ENCODE peak calls at places on chromosomes 7 and 10, in eight cellular contexts. U is SK-N-SH, I is esophagus squamous epithelium, C is MCF 10A, D is left ventricle myocardium inferior, Q is adrenal gland, E is stomach, F is epithelial cell of proximal tubule. W is an unnamed sample.

GRCh38 chr7:38893061-38893460 is 15.9 kb downstream of the VPS41 start:
- DNase-seq in U (no peak), I (no peak), C (peak), D (no peak), Q (no peak), E (peak), F (no peak), W (no peak)

GRCh38 chr7:42689626-42690025 is 222.2 kb downstream of the C7orf25 start:
- DNase-seq in U (no peak), I (no peak), C (peak), D (no peak), Q (no peak), E (no peak), F (no peak), W (no peak)

GRCh38 chr7:140698477-140698876 is 2.0 kb downstream of the NDUFB2 start:
- DNase-seq in U (no peak), I (no peak), C (no peak), D (peak), Q (no peak), E (no peak), F (no peak), W (no peak)

GRCh38 chr10:78578929-78579328 is 489.8 kb upstream of the ZMIZ1 start:
- DNase-seq in U (no peak), I (no peak), C (no peak), D (no peak), Q (no peak), E (no peak), F (no peak), W (no peak)

GRCh38 chr10:3091346-3091787 is 24.0 kb downstream of the PFKP start:
- DNase-seq in U (no peak), I (no peak), C (peak), D (no peak), Q (peak), E (peak), F (peak), W (no peak)

GRCh38 chr10:102935939-102936605 is 18.0 kb downstream of the CNNM2 start:
- DNase-seq in U (no peak), I (no peak), C (no peak), D (no peak), Q (peak), E (no peak), F (no peak), W (no peak)

GRCh38 chr10:80136134-80136571 is 3.6 kb downstream of the PLAC9 start:
- DNase-seq in U (no peak), I (no peak), C (peak), D (peak), Q (peak), E (peak), F (no peak), W (no peak)

GRCh38 chr7:124074007-124074406 is 41.1 kb upstream of the TMEM229A start:
- DNase-seq in U (peak), I (no peak), C (no peak), D (no peak), Q (no peak), E (no peak), F (no peak), W (no peak)

GRCh38 chr7:40546616-40547501 is 412.1 kb downstream of the SUGCT start:
- DNase-seq in U (no peak), I (no peak), C (no peak), D (no peak), Q (no peak), E (no peak), F (peak), W (no peak)

GRCh38 chr7:127146746-127147536 is 105.8 kb downstream of the GRM8 start:
- DNase-seq in U (no peak), I (no peak), C (no peak), D (no peak), Q (no peak), E (no peak), F (no peak), W (no peak)

GRCh38 chr10:61592581-61592980 is 70.1 kb upstream of the CABCOCO1 start:
- DNase-seq in U (no peak), I (no peak), C (peak), D (no peak), Q (peak), E (peak), F (no peak), W (peak)
- TF ChIP-seq CTCF in U (peak), I (no peak), C (peak), D (no peak), Q (peak), E (no peak), F (peak), W (peak)

DNA sequence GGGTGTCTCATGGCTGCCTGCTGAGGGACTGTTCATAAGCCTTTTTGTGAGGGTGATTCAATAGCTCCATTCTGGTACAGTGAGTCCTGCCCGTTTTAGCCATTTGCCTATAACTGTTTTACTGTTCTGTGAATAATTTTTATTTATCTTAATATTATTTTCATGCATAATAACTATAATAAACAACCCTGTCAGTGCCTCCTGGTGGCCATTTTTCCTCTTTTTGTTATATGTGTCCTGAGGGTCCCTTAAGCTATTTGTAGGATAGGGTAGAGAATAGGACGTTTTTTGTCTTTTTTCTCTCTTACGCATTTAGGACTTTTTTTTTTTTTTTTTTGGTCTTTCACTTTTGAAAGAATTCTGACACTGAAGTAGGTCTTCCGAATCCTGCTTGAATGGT is 2.9 kb downstream of the C1QL3 start:
- DNase-seq in U (peak), I (no peak), C (no peak), D (no peak), Q (no peak), E (no peak), F (no peak), W (no peak)
- TF ChIP-seq CTCF in U (peak), I (no peak), C (no peak), D (peak), Q (peak), E (no peak), F (peak), W (peak)

DNA sequence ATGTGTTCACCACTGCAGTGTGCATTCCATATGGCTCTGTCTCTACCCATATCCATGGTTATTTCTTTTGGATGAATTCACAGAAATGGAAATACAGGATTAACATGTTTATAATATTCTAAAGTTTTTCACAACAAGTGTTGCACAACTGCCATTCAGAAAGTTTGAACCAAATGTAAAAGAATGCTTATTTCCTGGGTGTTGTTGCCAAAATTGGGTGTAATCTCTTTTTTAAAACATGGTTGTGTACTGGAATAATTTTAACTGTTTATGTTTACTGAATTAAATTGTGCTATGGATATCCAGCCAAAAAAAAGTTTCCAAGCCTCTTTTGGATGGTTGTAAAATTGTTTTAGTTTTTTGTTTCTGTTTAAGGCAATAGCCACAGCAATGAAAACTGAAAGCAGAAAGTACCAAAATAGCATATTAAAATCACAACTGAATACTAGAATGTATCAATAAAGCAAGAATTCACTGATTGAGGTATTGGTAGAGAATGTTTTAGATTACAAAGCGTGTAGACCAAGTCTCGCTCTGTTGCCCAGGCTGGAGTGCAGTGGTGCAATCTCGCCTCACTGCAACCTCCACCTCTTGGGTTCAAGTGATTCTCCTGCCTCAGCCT is 19.9 kb upstream of the CCNY start:
- DNase-seq in U (no peak), I (no peak), C (no peak), D (no peak), Q (no peak), E (no peak), F (no peak), W (no peak)
- TF ChIP-seq CTCF in U (no peak), I (no peak), C (no peak), D (no peak), Q (no peak), E (no peak), F (no peak), W (no peak)

GRCh38 chr7:100574362-100575205 is 884 bp upstream of the SAP25 start:
- DNase-seq in U (peak), I (no peak), C (no peak), D (no peak), Q (no peak), E (no peak), F (no peak), W (no peak)

GRCh38 chr7:100575206-100575631 is 1.5 kb upstream of the SAP25 start:
- DNase-seq in U (peak), I (no peak), C (no peak), D (no peak), Q (peak), E (no peak), F (no peak), W (no peak)

GRCh38 chr7:100572949-100573675 is 588 bp downstream of the SAP25 start:
- DNase-seq in U (peak), I (no peak), C (no peak), D (no peak), Q (no peak), E (no peak), F (no peak), W (no peak)

GRCh38 chr7:100572281-100572948 is 1.3 kb downstream of the SAP25 start:
- DNase-seq in U (peak), I (no peak), C (no peak), D (no peak), Q (no peak), E (no peak), F (no peak), W (no peak)

DNA sequence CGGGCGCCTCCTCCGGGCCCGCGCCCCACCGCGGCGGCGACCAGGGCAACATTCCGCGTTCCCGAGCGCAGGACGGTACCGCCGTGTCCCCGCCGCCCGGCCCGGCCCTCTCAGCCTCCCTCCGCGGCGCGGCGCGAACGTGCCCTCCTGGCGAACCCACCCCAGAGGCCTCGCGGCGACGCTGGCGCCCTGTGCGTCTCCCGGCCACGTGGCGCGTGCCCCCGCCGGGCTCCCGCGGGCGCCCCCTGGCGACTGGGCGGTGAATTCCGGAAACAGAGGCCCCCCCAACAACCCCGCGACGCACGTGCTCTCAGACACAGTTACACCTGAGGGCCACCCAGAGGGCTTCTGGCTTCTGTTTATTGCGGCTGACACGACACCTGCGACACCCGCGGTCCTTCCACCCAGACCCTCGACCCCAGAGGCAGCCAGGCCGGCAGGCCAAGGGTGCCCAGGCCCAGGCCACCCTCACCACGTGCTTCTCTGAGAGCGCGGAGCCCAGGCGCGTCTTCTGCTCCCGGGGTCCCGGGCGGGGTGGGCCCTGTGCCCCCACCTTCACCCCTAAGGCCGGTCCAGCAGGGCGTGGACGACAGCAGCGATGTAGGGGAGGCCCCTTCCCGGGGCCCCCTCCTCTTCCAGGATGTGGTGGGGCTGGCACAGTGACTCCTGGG is at the start of gene SAP25:
- DNase-seq in U (peak), I (no peak), C (no peak), D (no peak), Q (no peak), E (no peak), F (no peak), W (no peak)
- TF ChIP-seq CTCF in U (peak), I (no peak), C (no peak), D (no peak), Q (no peak), E (no peak), F (no peak), W (peak)

GRCh38 chr7:116588225-116588624 is 63.4 kb downstream of the CAV1 start:
- DNase-seq in U (no peak), I (no peak), C (no peak), D (no peak), Q (peak), E (no peak), F (no peak), W (no peak)
- TF ChIP-seq CTCF in U (no peak), I (no peak), C (no peak), D (no peak), Q (no peak), E (no peak), F (no peak), W (no peak)

GRCh38 chr7:98102170-98102569 is 4.5 kb upstream of the LMTK2 start:
- DNase-seq in U (no peak), I (no peak), C (no peak), D (no peak), Q (no peak), E (no peak), F (no peak), W (no peak)

GRCh38 chr7:98097042-98097645 is 9.5 kb upstream of the LMTK2 start:
- DNase-seq in U (no peak), I (no peak), C (no peak), D (no peak), Q (no peak), E (no peak), F (no peak), W (no peak)

GRCh38 chr7:98105942-98106544 is 619 bp upstream of the LMTK2 start:
- DNase-seq in U (no peak), I (no peak), C (peak), D (no peak), Q (no peak), E (no peak), F (no peak), W (no peak)

GRCh38 chr7:98100088-98100487 is 6.6 kb upstream of the LMTK2 start:
- DNase-seq in U (no peak), I (no peak), C (no peak), D (no peak), Q (no peak), E (no peak), F (no peak), W (no peak)
- TF ChIP-seq CTCF in U (no peak), I (no peak), C (no peak), D (no peak), Q (no peak), E (no peak), F (no peak), W (no peak)

GRCh38 chr7:54398863-54399262 is 143.3 kb upstream of the VSTM2A start:
- DNase-seq in U (no peak), I (no peak), C (no peak), D (no peak), Q (no peak), E (no peak), F (no peak), W (no peak)

GRCh38 chr7:54390565-54390964 is 151.6 kb upstream of the VSTM2A start:
- DNase-seq in U (no peak), I (no peak), C (peak), D (no peak), Q (no peak), E (no peak), F (no peak), W (no peak)

GRCh38 chr7:54394877-54395276 is 147.3 kb upstream of the VSTM2A start:
- DNase-seq in U (no peak), I (no peak), C (no peak), D (no peak), Q (no peak), E (no peak), F (no peak), W (no peak)

GRCh38 chr7:54397836-54398612 is 144.2 kb upstream of the VSTM2A start:
- DNase-seq in U (no peak), I (no peak), C (no peak), D (no peak), Q (no peak), E (no peak), F (no peak), W (no peak)

GRCh38 chr7:54392935-54393334 is 149.2 kb upstream of the VSTM2A start:
- DNase-seq in U (no peak), I (no peak), C (no peak), D (no peak), Q (no peak), E (no peak), F (no peak), W (no peak)
- TF ChIP-seq CTCF in U (no peak), I (no peak), C (no peak), D (no peak), Q (no peak), E (no peak), F (no peak), W (no peak)

W was measured in glutamatergic neuron.